ENCODE peak calls at places on chromosomes 3 and 15, in four cellular contexts. B, X, E and Y are unnamed samples.
A peak's percentile ranks its signal among the peaks of the same experiment; 100 is the strongest.

GRCh38 chr3:11583226-11583625 is 60.5 kb downstream of the VGLL4 start:
- DNase-seq in X (no peak), B (no peak), E (no peak), Y (peak; percentile 44)

GRCh38 chr15:78308422-78309021 is 9.1 kb upstream of the SKIC8 start:
- DNase-seq in B (peak; percentile 77), X (peak; percentile 80), E (peak; percentile 80), Y (peak; percentile 68)

GRCh38 chr15:57566840-57567239 is 24.9 kb upstream of the MYZAP start:
- DNase-seq in X (no peak), E (no peak), B (no peak), Y (no peak)

GRCh38 chr3:193590088-193590856 is 2.7 kb upstream of the OPA1 start:
- DNase-seq in B (peak; percentile 40), X (peak; percentile 25), E (peak; percentile 76), Y (peak; percentile 84)

GRCh38 chr15:30923429-30923828 is 19.7 kb downstream of the FAN1 start:
- DNase-seq in E (no peak), X (no peak), B (no peak), Y (no peak)

GRCh38 chr3:42055291-42055690 is 35.9 kb upstream of the TRAK1 start:
- DNase-seq in E (peak; percentile 91), X (no peak), B (no peak), Y (peak; percentile 69)

GRCh38 chr3:111838133-111838532 is 20.9 kb upstream of the PHLDB2 start:
- DNase-seq in E (no peak), X (no peak), B (no peak), Y (no peak)

GRCh38 chr3:7504886-7505775 is 644.2 kb downstream of the GRM7 start:
- DNase-seq in X (no peak), E (peak; percentile 96), B (peak; percentile 78), Y (peak; percentile 84)

GRCh38 chr15:25220834-25221233 is 218.0 kb downstream of the UBE3A start:
- DNase-seq in B (no peak), E (no peak), X (no peak), Y (no peak)

GRCh38 chr3:4271834-4272233 is 31.3 kb upstream of the SETMAR start:
- DNase-seq in B (peak; percentile 47), X (peak; percentile 54), E (peak; percentile 68), Y (peak; percentile 15)

GRCh38 chr15:29935296-29936020 is 113.2 kb upstream of the TJP1 start:
- DNase-seq in X (no peak), B (peak; percentile 51), E (no peak), Y (no peak)

GRCh38 chr15:23695282-23695681 is 8.2 kb upstream of the NDN start:
- DNase-seq in B (no peak), E (no peak), X (no peak), Y (no peak)

GRCh38 chr3:129656659-129657247 is 50.3 kb upstream of the PLXND1 start:
- DNase-seq in E (no peak), X (no peak), B (peak; percentile 50), Y (no peak)

GRCh38 chr15:24269166-24269571 is 406.4 kb upstream of the NPAP1 start:
- DNase-seq in B (no peak), E (no peak), X (no peak), Y (no peak)

GRCh38 chr15:65653341-65653740 is 31.6 kb downstream of the SLC24A1 start:
- DNase-seq in X (no peak), B (no peak), E (peak; percentile 52), Y (peak; percentile 42)

GRCh38 chr3:129205109-129205832 is 21.6 kb upstream of the CNBP start:
- DNase-seq in E (no peak), X (no peak), B (no peak), Y (no peak)

GRCh38 chr3:2657408-2657807 is 452.8 kb downstream of the IL5RA start:
- DNase-seq in E (peak; percentile 81), X (peak; percentile 11), B (no peak), Y (peak; percentile 96)

GRCh38 chr3:69254351-69254750 is 131.5 kb downstream of the FRMD4B start:
- DNase-seq in B (no peak), E (no peak), X (no peak), Y (no peak)

GRCh38 chr3:56197259-56197965 is 270.9 kb downstream of the ERC2 start:
- DNase-seq in X (no peak), E (peak; percentile 12), B (no peak), Y (no peak)

GRCh38 chr3:30003741-30004140 is 602.7 kb upstream of the TGFBR2 start:
- DNase-seq in E (no peak), X (no peak), B (no peak), Y (no peak)

GRCh38 chr3:152258448-152259302 is 10.1 kb upstream of the MBNL1 start:
- DNase-seq in B (peak; percentile 93), E (peak; percentile 98), X (peak; percentile 89), Y (peak; percentile 99)

GRCh38 chr3:72177075-72178050 is 392.4 kb upstream of the PROK2 start:
- DNase-seq in B (no peak), X (peak; percentile 44), E (peak; percentile 64), Y (no peak)

GRCh38 chr3:193812791-193813505 is 219.9 kb downstream of the OPA1 start:
- DNase-seq in E (no peak), B (no peak), X (no peak), Y (no peak)

GRCh38 chr3:181417748-181418147 is 294.0 kb upstream of the SOX2 start:
- DNase-seq in E (peak; percentile 0), B (no peak), X (no peak), Y (no peak)

GRCh38 chr3:72997421-72997961 is 880 bp downstream of the PPP4R2 start:
- DNase-seq in E (peak; percentile 78), B (peak; percentile 72), X (peak; percentile 51), Y (peak; percentile 86)

GRCh38 chr3:98782826-98783500 is 19.8 kb downstream of the ST3GAL6 start:
- DNase-seq in E (no peak), X (no peak), B (no peak), Y (no peak)

GRCh38 chr3:13146643-13147143 is 73.5 kb upstream of the IQSEC1 start:
- DNase-seq in B (no peak), E (no peak), X (no peak), Y (no peak)

GRCh38 chr3:170869645-170870593 is at the start of gene RPL22L1:
- DNase-seq in E (peak; percentile 97), B (peak; percentile 94), X (peak; percentile 93), Y (peak; percentile 97)

GRCh38 chr3:171301002-171301401 is 159.2 kb downstream of the TNIK start:
- DNase-seq in X (no peak), B (no peak), E (no peak), Y (no peak)

GRCh38 chr3:124700880-124701684 is 29.2 kb upstream of the UMPS start:
- DNase-seq in E (peak; percentile 56), X (no peak), B (no peak), Y (peak; percentile 13)

GRCh38 chr15:35545316-35545824 is 595 bp downstream of the DPH6 start:
- DNase-seq in X (peak; percentile 36), E (peak; percentile 75), B (peak; percentile 55), Y (no peak)

GRCh38 chr3:118688396-118688884 is 346.2 kb downstream of the IGSF11 start:
- DNase-seq in X (no peak), E (no peak), B (no peak), Y (peak; percentile 24)

GRCh38 chr15:100525894-100526512 is 2.7 kb downstream of the CERS3 start:
- DNase-seq in E (no peak), B (no peak), X (no peak), Y (no peak)

GRCh38 chr15:55758580-55758986 is 15.6 kb upstream of the PRTG start:
- DNase-seq in X (no peak), B (no peak), E (peak; percentile 28), Y (no peak)